ENCODE peak calls at places on chromosomes 16 and 17, in nine cellular contexts. Y is PC-9, A is OCI-LY7, Q is PC-3, N is fibroblast of lung, S is IMR-90, I is MM.1S, W is hepatocyte, U is SK-N-SH. D is an unnamed sample.

GRCh38 chr17:44117351-44117750 is 6.1 kb downstream of the HDAC5 start:
- DNase-seq in Y (no peak), A (no peak), Q (no peak), N (no peak), S (no peak), I (no peak), W (no peak), U (no peak), D (no peak)

GRCh38 chr16:54156349-54156748 is 130.2 kb downstream of the IRX3 start:
- DNase-seq in Y (no peak), A (no peak), Q (no peak), N (no peak), S (no peak), I (no peak), W (no peak), U (no peak), D (no peak)

GRCh38 chr17:21530841-21531240 is 154.7 kb downstream of the KCNJ12 start:
- DNase-seq in Y (no peak), A (no peak), Q (no peak), N (no peak), S (no peak), I (no peak), W (no peak), U (no peak), D (no peak)

GRCh38 chr16:66580605-66581209 is 1.4 kb downstream of the CMTM2 start:
- DNase-seq in Y (peak), A (no peak), Q (peak), N (peak), S (peak), I (no peak), W (no peak), U (no peak), D (no peak)

GRCh38 chr17:79294459-79295071 is 219.9 kb downstream of the ENGASE start:
- DNase-seq in Y (peak), A (peak), Q (peak), N (peak), S (peak), I (peak), W (peak), U (no peak), D (peak)

GRCh38 chr17:9729735-9730420 is 61.5 kb downstream of the DHRS7C start:
- DNase-seq in Y (peak), A (no peak), Q (peak), N (peak), S (peak), I (no peak), W (no peak), U (no peak), D (peak)

GRCh38 chr17:35313875-35314409 is 59.5 kb downstream of the SLFN11 start:
- DNase-seq in Y (no peak), A (no peak), Q (no peak), N (no peak), S (no peak), I (no peak), W (no peak), U (peak), D (no peak)

GRCh38 chr17:2712300-2713043 is 908 bp upstream of the CLUH start:
- DNase-seq in Y (no peak), A (peak), Q (no peak), N (no peak), S (no peak), I (no peak), W (no peak), U (no peak), D (no peak)

GRCh38 chr17:74192950-74193781 is 10.3 kb upstream of the RPL38 start:
- DNase-seq in Y (no peak), A (no peak), Q (peak), N (no peak), S (no peak), I (no peak), W (peak), U (no peak), D (no peak)

GRCh38 chr17:46935658-46936266 is 12.8 kb downstream of the GOSR2 start:
- DNase-seq in Y (no peak), A (no peak), Q (no peak), N (peak), S (no peak), I (no peak), W (peak), U (no peak), D (no peak)

GRCh38 chr17:64994781-64995538 is 61.6 kb downstream of the GNA13 start:
- DNase-seq in Y (no peak), A (no peak), Q (no peak), N (no peak), S (no peak), I (no peak), W (no peak), U (no peak), D (no peak)

GRCh38 chr16:55255890-55256289 is 68.1 kb upstream of the IRX6 start:
- DNase-seq in Y (no peak), A (no peak), Q (no peak), N (no peak), S (no peak), I (no peak), W (no peak), U (peak), D (no peak)

GRCh38 chr16:685967-686366 is 1.8 kb upstream of the JMJD8 start:
- DNase-seq in Y (peak), A (no peak), Q (peak), N (peak), S (peak), I (no peak), W (peak), U (peak), D (no peak)

GRCh38 chr17:70855401-70856054 is 686.2 kb downstream of the KCNJ2 start:
- DNase-seq in Y (peak), A (no peak), Q (peak), N (peak), S (peak), I (no peak), W (no peak), U (no peak), D (no peak)

GRCh38 chr17:557371-557770 is 157.3 kb downstream of the VPS53 start:
- DNase-seq in Y (no peak), A (no peak), Q (no peak), N (peak), S (peak), I (no peak), W (no peak), U (no peak), D (no peak)

GRCh38 chr17:28662527-28662829 is 473 bp downstream of the SUPT6H start:
- DNase-seq in Y (no peak), A (no peak), Q (no peak), N (no peak), S (no peak), I (no peak), W (no peak), U (no peak), D (no peak)

DNA sequence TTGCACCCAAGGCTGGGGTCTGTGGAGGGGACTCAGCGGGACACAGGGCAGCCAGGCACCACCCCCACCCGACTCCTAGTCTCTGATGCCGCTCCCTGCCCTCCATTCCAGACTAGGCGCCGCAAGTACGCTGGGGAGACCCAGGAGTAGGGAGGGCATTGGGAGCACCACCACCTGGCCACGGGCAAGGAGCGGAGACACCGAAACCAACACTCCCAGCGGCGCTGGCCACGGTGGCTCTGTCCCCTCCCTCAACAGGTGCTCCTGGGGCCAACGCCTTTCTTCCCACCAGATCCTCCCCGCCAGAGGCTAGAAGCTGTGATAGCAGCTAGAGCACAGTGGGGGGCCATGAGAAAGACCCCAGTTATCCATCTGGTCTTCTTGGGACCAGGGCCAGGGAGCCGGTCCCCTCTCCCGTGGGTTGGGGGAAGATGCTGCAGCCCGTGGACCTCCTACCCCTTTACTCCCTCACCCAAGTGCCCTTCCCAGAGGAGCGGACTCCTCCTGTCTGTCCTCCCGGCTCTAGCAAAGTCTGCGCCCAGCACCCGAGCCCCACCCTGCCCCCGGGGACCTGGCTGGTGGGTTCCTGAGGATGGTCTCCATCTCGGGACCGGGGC is 453 bp upstream of the SYNGR3 start:
- DNase-seq in Y (no peak), A (no peak), Q (no peak), N (no peak), S (no peak), I (no peak), W (no peak), U (no peak), D (no peak)
- H2AFZ ChIP-seq in Y (no peak), A (no peak), Q (no peak), N (no peak), S (peak), I (no peak), W (no peak), U (peak), D (no peak)

DNA sequence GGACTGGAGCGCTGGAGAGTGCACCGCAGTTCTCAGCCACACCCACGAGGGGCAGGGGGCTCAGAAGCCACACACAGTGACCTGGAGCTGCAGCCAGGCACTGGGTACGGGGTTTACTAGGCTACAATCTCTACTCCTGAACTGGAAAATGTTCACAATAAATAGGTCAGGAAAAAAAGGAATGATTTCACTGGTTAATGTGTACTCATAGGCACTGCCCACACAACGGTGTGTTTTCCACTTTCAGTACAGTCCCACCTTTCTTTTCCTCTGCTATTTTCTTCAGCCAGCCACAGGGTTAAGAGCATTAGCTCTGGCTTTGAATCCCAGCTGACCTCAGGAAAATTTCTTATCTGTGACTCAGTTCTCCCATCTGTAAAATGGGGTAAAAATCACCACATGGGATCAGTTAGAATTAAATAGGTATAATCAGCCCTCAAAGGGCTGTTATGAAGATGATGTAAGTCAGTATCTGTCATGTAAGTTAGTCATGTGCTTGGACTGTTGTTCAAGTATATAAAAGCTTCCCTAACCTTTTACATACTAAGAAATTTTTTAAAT is 35.7 kb downstream of the ZCCHC14 start:
- DNase-seq in Y (no peak), A (no peak), Q (peak), N (peak), S (peak), I (no peak), W (peak), U (peak), D (peak)
- H3K4me2 ChIP-seq in Y (peak), A (no peak), Q (peak), N (peak), S (peak), I (no peak), W (peak), U (peak), D (peak)

GRCh38 chr16:30370444-30371247 is at the start of gene TBC1D10B:
- DNase-seq in Y (peak), A (peak), Q (peak), N (peak), S (peak), I (peak), W (peak), U (peak), D (peak)
- H2AFZ ChIP-seq in Y (peak), A (no peak), Q (peak), N (peak), S (peak), I (peak), W (peak), U (peak), D (peak)

GRCh38 chr16:73032548-73033270 is 15.2 kb downstream of the ZFHX3 start:
- DNase-seq in Y (no peak), A (no peak), Q (no peak), N (no peak), S (no peak), I (no peak), W (no peak), U (no peak), D (no peak)

GRCh38 chr16:73031155-73031866 is 16.6 kb downstream of the ZFHX3 start:
- DNase-seq in Y (no peak), A (no peak), Q (no peak), N (no peak), S (no peak), I (no peak), W (no peak), U (no peak), D (no peak)

GRCh38 chr16:73036074-73036826 is 11.7 kb downstream of the ZFHX3 start:
- DNase-seq in Y (peak), A (no peak), Q (no peak), N (no peak), S (no peak), I (no peak), W (no peak), U (no peak), D (no peak)

GRCh38 chr16:73034374-73034773 is 13.6 kb downstream of the ZFHX3 start:
- DNase-seq in Y (no peak), A (no peak), Q (no peak), N (no peak), S (no peak), I (no peak), W (no peak), U (no peak), D (no peak)

GRCh38 chr16:73033271-73033998 is 14.5 kb downstream of the ZFHX3 start:
- DNase-seq in Y (no peak), A (no peak), Q (no peak), N (no peak), S (no peak), I (no peak), W (no peak), U (no peak), D (no peak)
- H3K4me2 ChIP-seq in Y (no peak), A (no peak), Q (no peak), N (no peak), S (peak), I (no peak), W (peak), U (no peak), D (no peak)

GRCh38 chr17:4980644-4981216 is 6.7 kb downstream of the CAMTA2 start:
- DNase-seq in Y (no peak), A (peak), Q (peak), N (peak), S (peak), I (peak), W (peak), U (peak), D (no peak)
- H2AFZ ChIP-seq in Y (no peak), A (no peak), Q (no peak), N (no peak), S (no peak), I (no peak), W (no peak), U (no peak), D (no peak)

DNA sequence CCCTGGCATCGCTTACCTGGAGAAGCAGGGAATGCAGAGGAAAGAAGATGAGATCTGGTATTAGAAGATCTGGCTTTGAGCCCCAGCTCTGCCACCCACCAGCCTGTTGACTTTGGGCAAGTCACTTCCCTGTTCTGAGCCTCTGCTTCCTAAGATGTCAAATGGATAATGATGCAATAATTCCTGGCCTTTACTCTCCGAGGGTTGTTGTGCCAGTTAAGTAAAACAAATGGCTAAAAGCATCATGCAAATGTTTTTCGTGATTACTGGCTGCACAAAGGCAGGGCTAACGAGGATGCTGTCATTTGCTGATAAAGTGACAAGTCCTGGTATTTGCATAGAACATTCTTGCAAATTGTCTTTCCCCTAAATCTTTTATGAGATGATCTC is 1.3 kb upstream of the ZNF821 start:
- DNase-seq in Y (no peak), A (no peak), Q (peak), N (no peak), S (no peak), I (no peak), W (no peak), U (no peak), D (no peak)
- H3K4me2 ChIP-seq in Y (peak), A (peak), Q (peak), N (no peak), S (no peak), I (peak), W (peak), U (peak), D (peak)

DNA sequence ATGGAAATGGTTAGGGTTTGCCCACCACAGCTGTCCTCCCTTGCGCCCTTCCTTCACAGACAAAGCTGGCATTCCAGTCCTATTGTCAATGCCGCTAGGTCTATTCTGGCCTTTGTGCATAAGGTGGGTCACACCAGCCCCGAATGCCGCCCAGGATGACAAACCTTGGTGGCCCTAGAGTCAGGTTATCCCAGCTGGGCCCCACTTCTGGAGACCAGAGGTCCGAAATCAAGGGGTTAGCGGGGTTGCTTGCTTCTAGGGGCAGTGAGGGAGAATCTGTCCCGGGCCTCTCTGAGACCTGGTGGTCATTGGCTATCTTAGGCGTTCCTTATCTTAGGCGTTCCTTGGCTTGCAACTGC is 472.1 kb downstream of the SOX9 start:
- DNase-seq in Y (no peak), A (no peak), Q (no peak), N (no peak), S (no peak), I (no peak), W (no peak), U (no peak), D (no peak)
- H2AFZ ChIP-seq in Y (no peak), A (no peak), Q (peak), N (no peak), S (peak), I (peak), W (no peak), U (no peak), D (no peak)

GRCh38 chr17:62090868-62091267 is 25.8 kb upstream of the MED13 start:
- DNase-seq in Y (no peak), A (no peak), Q (no peak), N (no peak), S (no peak), I (no peak), W (no peak), U (no peak), D (no peak)

GRCh38 chr17:62091804-62092203 is 26.7 kb upstream of the MED13 start:
- DNase-seq in Y (no peak), A (no peak), Q (no peak), N (no peak), S (no peak), I (no peak), W (no peak), U (no peak), D (no peak)

GRCh38 chr17:62092784-62093183 is 27.7 kb upstream of the MED13 start:
- DNase-seq in Y (no peak), A (no peak), Q (peak), N (no peak), S (no peak), I (no peak), W (no peak), U (no peak), D (no peak)

GRCh38 chr17:62094175-62094574 is 29.1 kb upstream of the MED13 start:
- DNase-seq in Y (no peak), A (no peak), Q (no peak), N (no peak), S (peak), I (no peak), W (no peak), U (no peak), D (no peak)

DNA sequence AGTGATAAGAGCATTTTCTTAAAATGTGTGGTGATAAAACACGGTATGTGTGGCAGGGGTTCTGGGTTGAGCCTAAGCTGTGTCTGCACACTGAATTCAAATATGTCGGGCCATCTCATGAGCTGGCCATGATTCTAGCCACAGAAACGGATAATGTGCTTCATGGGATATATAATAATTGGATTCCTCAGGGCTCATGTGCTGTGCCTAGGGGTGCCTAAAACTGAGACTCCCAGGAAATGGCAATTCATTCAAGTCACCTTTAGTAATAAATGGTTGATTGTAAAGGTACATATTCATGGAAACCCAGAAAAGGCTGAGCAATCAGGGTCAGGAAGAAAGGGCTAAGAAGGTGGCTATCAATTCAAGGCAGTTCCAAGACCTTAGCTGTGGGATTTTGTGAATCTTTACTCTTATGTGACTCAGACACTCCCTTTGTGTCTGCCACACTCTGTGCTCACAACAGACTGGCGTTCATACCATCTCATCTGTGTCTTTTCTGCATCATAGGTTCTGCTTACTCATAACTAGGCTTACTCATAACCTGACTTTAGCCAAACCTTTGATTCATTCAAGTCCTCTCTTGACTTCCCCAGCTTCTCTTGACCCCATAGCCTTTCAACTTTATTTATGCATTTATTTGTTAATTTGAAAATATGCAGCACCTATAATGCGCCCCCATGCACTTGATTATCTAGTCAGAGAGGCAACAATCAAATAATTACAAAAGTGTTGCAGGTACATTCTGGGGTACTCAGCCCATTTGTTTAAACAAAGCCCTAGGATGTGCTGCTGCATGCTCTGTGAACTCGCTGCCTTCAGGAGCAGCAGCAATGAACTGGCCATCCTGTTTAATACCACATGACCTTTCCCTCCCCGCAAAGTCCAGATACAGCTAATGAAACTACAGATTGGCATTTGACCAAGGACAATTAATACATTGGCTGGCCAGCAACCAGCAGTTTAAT is 28.4 kb upstream of the MED13 start:
- DNase-seq in Y (peak), A (no peak), Q (peak), N (peak), S (peak), I (no peak), W (no peak), U (peak), D (peak)
- H3K4me2 ChIP-seq in Y (peak), A (no peak), Q (peak), N (no peak), S (no peak), I (no peak), W (no peak), U (peak), D (peak)

GRCh38 chr16:58201163-58201562 is 3.3 kb upstream of the CSNK2A2 start:
- DNase-seq in Y (peak), A (no peak), Q (no peak), N (no peak), S (no peak), I (no peak), W (no peak), U (no peak), D (no peak)
- H2AFZ ChIP-seq in Y (no peak), A (no peak), Q (no peak), N (no peak), S (no peak), I (no peak), W (no peak), U (no peak), D (no peak)

DNA sequence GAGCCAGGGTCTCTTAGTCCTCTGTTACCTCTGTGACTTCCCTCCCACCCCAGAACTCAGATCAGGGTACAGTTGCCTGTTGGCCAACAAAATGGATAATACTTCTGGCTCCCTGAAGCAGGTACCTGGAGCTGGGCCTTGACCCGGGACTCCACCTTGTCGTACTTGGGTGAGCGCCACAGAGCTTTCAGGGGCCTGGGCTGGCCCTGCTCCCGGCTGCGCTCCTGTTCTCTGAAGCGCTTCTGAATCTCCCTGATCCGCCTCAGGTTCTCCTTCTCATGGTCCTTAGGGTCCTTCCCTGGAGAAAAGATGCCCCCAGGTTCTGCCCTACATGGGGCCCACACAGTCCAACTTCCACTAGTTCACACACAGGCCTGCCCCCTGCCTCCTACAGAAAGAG is 1.7 kb downstream of the ENKD1 start:
- DNase-seq in Y (no peak), A (no peak), Q (no peak), N (no peak), S (no peak), I (no peak), W (no peak), U (no peak), D (no peak)
- H3K4me2 ChIP-seq in Y (no peak), A (no peak), Q (no peak), N (no peak), S (no peak), I (no peak), W (no peak), U (no peak), D (no peak)

D was measured in keratinocyte.